ENCODE peak calls at places on chromosomes 4 and X, in seven cellular contexts. L is astrocyte of the cerebellum; T is Jurkat, Clone E6-1; B is brain microvascular endothelial cell; I is heart right ventricle; P is fibroblast of the aortic adventitia; S is activated CD8-positive, alpha-beta memory T cell treated with anti-CD3 and anti-CD28 coated beads for 1 hour. U is an unnamed sample.

GRCh38 chr4:122046255-122046654 is 94.4 kb upstream of the TRPC3 start:
- DNase-seq in B (no peak), L (no peak), T (no peak), P (no peak), S (no peak), I (no peak), U (no peak)

GRCh38 chr4:68372588-68372987 is 22.7 kb upstream of the YTHDC1 start:
- DNase-seq in L (no peak), P (no peak), S (no peak), I (no peak), T (no peak), B (no peak), U (no peak)

GRCh38 chrX:119606508-119607389 is 525 bp upstream of the NKRF start:
- DNase-seq in I (no peak), B (no peak), P (peak), S (no peak), T (no peak), L (peak), U (no peak)

GRCh38 chr4:122218762-122219161 is 66.6 kb downstream of the BLTP1 start:
- DNase-seq in T (no peak), L (no peak), P (peak), B (no peak), S (no peak), I (no peak), U (no peak)

GRCh38 chr4:167100120-167100519 is 134.2 kb downstream of the SPOCK3 start:
- DNase-seq in B (peak), P (peak), S (no peak), T (no peak), I (no peak), L (peak), U (no peak)

GRCh38 chr4:8051644-8052043 is 107.0 kb downstream of the ABLIM2 start:
- DNase-seq in P (no peak), I (no peak), L (no peak), S (no peak), T (no peak), B (no peak), U (no peak)

GRCh38 chrX:38985375-38985774 is 184.1 kb downstream of the MID1IP1 start:
- DNase-seq in S (no peak), P (peak), T (peak), B (no peak), L (no peak), I (no peak), U (no peak)

GRCh38 chr4:7737268-7737645 is 202.4 kb downstream of the AFAP1 start:
- DNase-seq in I (no peak), T (no peak), P (no peak), S (no peak), B (no peak), L (no peak), U (no peak)

GRCh38 chr4:173522160-173522873 is 7.7 kb downstream of the HAND2 start:
- DNase-seq in T (no peak), I (peak), S (no peak), B (peak), P (peak), L (peak), U (no peak)

GRCh38 chr4:184097240-184097619 is 120.4 kb downstream of the ENPP6 start:
- DNase-seq in L (no peak), P (no peak), S (no peak), I (peak), T (no peak), B (no peak), U (no peak)

GRCh38 chrX:135003876-135004623 is 13.3 kb downstream of the SMIM10 start:
- DNase-seq in T (peak), I (peak), L (peak), P (peak), S (peak), B (peak), U (peak)

GRCh38 chr4:162149644-162150043 is 14.2 kb downstream of the FSTL5 start:
- DNase-seq in S (no peak), I (no peak), L (no peak), P (no peak), B (no peak), T (no peak), U (no peak)

GRCh38 chr4:99894998-99895397 is 771 bp upstream of the LAMTOR3 start:
- DNase-seq in P (no peak), S (no peak), B (no peak), L (no peak), I (no peak), T (no peak), U (no peak)

GRCh38 chr4:2789801-2790582 is 2.9 kb upstream of the SH3BP2 start:
- DNase-seq in P (no peak), B (no peak), T (no peak), I (peak), S (no peak), L (no peak), U (no peak)

GRCh38 chrX:69618803-69619202 is 2.9 kb downstream of the EDA start:
- DNase-seq in I (no peak), B (peak), P (peak), T (no peak), L (no peak), S (no peak), U (no peak)

GRCh38 chr4:39367166-39367565 is 1.0 kb upstream of the RFC1 start:
- DNase-seq in P (no peak), B (no peak), T (no peak), L (no peak), S (no peak), I (no peak), U (no peak)

GRCh38 chr4:68346461-68346860 is 3.4 kb downstream of the YTHDC1 start:
- DNase-seq in S (no peak), B (no peak), P (no peak), L (no peak), T (no peak), I (no peak), U (no peak)

GRCh38 chr4:155811171-155811570 is 52.4 kb downstream of the GUCY1B1 start:
- DNase-seq in P (peak), I (no peak), S (no peak), B (no peak), L (peak), T (no peak), U (no peak)

GRCh38 chr4:140078366-140078765 is 75.6 kb downstream of the MAML3 start:
- DNase-seq in L (no peak), S (no peak), P (peak), I (peak), T (no peak), B (peak), U (no peak)

GRCh38 chr4:52877694-52878093 is 15.6 kb downstream of the RASL11B start:
- DNase-seq in T (no peak), L (no peak), B (no peak), S (no peak), P (no peak), I (no peak), U (no peak)

U was measured in esophagus squamous epithelium.